ENCODE peak calls at places on chromosomes 7 and 10, in six cellular contexts. Y is Peyer's patch, N is breast epithelium, C is heart left ventricle, F is progenitor cell of endocrine pancreas, D is colonic mucosa. J is an unnamed sample.

GRCh38 chr7:134368851-134369533 is 52.3 kb upstream of the SLC35B4 start:
- DNase-seq in D (peak), N (no peak), Y (no peak), F (no peak), C (no peak), J (no peak)

GRCh38 chr10:688621-689426 is 644 bp downstream of the DIP2C start:
- DNase-seq in C (no peak), Y (no peak), N (no peak), F (peak), D (peak), J (no peak)

GRCh38 chr10:21078410-21079329 is 181.6 kb upstream of the NEBL start:
- DNase-seq in Y (no peak), C (peak), N (peak), D (peak), F (peak), J (no peak)

GRCh38 chr10:80324891-80325364 is 31.6 kb downstream of the DYDC1 start:
- DNase-seq in N (no peak), D (no peak), Y (no peak), C (no peak), F (no peak), J (no peak)

GRCh38 chr10:104337527-104337984 is 709 bp downstream of the ITPRIP start:
- DNase-seq in F (peak), D (peak), Y (peak), C (peak), N (peak), J (no peak)

GRCh38 chr10:132175401-132175800 is 11.3 kb upstream of the DPYSL4 start:
- DNase-seq in C (no peak), Y (no peak), F (no peak), D (no peak), N (no peak), J (no peak)

GRCh38 chr10:106508920-106509319 is 655.6 kb downstream of the SORCS1 start:
- DNase-seq in C (no peak), Y (no peak), F (no peak), N (no peak), D (no peak), J (no peak)

GRCh38 chr7:35261476-35262285 is 7.8 kb upstream of the TBX20 start:
- DNase-seq in F (no peak), N (no peak), Y (no peak), C (no peak), D (no peak), J (no peak)

GRCh38 chr7:19128856-19129255 is 11.4 kb upstream of the TWIST1 start:
- DNase-seq in Y (no peak), N (no peak), F (no peak), D (no peak), C (no peak), J (no peak)

GRCh38 chr10:91162495-91163268 is 57.8 kb upstream of the PCGF5 start:
- DNase-seq in Y (peak), N (peak), D (peak), C (peak), F (peak), J (peak)

GRCh38 chr7:70634610-70635068 is 497.3 kb upstream of the GALNT17 start:
- DNase-seq in N (no peak), Y (no peak), D (no peak), F (no peak), C (no peak), J (no peak)

GRCh38 chr10:105990529-105990928 is 1174.0 kb downstream of the SORCS1 start:
- DNase-seq in D (no peak), F (no peak), C (no peak), Y (no peak), N (no peak), J (no peak)

GRCh38 chr7:24328050-24328449 is 44.1 kb downstream of the NPY start:
- DNase-seq in Y (no peak), C (no peak), D (no peak), N (no peak), F (no peak), J (no peak)

GRCh38 chr7:47576031-47576908 is 5.6 kb downstream of the TNS3 start:
- DNase-seq in Y (peak), C (peak), D (peak), N (peak), F (peak), J (no peak)

GRCh38 chr7:159192761-159193453 is 48.2 kb upstream of the VIPR2 start:
- DNase-seq in Y (no peak), N (no peak), C (no peak), D (no peak), F (no peak), J (no peak)

GRCh38 chr7:155803418-155804376 is 8.6 kb downstream of the SHH start:
- DNase-seq in C (no peak), F (no peak), Y (no peak), D (peak), N (no peak), J (no peak)
- TF ChIP-seq CTCF in C (no peak), F (no peak), Y (no peak), D (no peak), N (no peak), J (no peak)

GRCh38 chr7:106732045-106732444 is 71.1 kb upstream of the CCDC71L start:
- DNase-seq in N (no peak), D (no peak), C (no peak), Y (no peak), F (no peak), J (no peak)

GRCh38 chr7:106736123-106736507 is 75.2 kb upstream of the CCDC71L start:
- DNase-seq in Y (no peak), D (no peak), C (no peak), N (no peak), F (no peak), J (no peak)

GRCh38 chr7:106736508-106737201 is 75.7 kb upstream of the CCDC71L start:
- DNase-seq in D (peak), C (peak), N (peak), Y (peak), F (peak), J (no peak)

GRCh38 chr7:106735637-106736036 is 74.7 kb upstream of the CCDC71L start:
- DNase-seq in F (no peak), D (no peak), N (no peak), Y (no peak), C (no peak), J (no peak)

GRCh38 chr7:106737202-106737562 is 76.2 kb upstream of the CCDC71L start:
- DNase-seq in F (no peak), N (no peak), C (no peak), D (no peak), Y (no peak), J (no peak)
- TF ChIP-seq CTCF in F (peak), N (no peak), C (peak), D (no peak), Y (peak), J (no peak)

DNA sequence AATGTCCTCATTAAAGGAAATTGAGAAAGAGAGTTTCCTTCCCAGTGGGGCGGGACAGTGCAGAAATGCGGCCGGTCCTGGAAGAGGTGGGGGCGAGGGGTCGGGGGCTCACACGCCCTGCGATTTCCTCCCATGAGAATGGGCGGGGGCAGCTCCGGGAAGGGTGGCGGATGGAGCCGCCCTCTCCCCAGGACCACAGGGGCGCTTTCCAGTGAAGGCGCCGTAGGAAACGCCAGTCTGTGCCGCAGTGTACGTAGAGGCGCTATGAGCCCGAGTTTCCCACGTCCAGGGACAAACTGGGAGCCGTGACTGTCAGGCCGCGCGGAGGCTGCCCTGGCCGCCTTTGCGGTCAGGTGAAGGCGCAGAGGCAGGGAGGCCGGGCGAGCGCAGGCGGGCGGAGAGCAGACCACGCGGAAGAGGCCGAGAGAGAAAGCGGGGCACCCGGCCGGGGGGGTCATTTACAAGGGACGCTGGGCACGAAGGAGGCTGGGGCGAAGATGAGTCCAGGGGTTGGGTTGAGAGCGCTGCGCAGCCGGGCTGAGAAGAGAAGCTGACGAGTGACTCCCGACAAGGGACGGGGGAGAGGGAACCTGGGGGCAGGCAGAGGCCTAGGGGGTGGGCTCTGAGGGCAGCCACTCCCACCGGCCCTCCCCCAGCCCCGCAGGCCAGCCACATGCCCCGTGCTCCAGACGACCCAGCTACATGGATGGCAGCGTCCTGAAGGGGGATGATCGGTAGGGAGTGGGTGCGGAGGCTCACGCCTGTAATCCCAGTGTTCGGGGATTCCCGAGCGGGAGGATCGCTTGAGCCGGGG is 45.0 kb downstream of the ALOX5 start:
- DNase-seq in F (peak), N (peak), C (peak), D (peak), Y (peak), J (no peak)
- TF ChIP-seq CTCF in F (no peak), N (no peak), C (no peak), D (no peak), Y (no peak), J (no peak)

DNA sequence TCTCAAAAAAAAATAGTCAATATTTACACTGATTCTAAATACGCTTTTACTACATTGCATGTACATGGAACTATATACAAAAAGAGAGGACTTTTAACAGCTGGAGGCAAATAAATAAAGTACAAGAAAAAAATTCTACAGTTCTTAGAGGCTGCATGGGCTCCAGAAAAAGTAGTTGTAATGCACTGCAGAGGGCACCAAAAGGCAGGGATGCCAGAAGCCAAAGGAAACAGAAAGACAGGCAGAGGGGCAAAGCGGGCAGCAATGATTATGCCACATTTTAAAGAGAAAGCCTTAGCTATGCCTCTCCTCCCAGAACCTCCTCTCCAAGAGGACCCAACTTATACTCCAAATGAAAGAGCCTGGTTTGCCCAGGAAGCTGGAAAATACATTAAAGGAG is 11.6 kb upstream of the ADCK2 start:
- DNase-seq in C (no peak), F (no peak), N (no peak), D (no peak), Y (no peak), J (no peak)
- TF ChIP-seq CTCF in C (no peak), F (no peak), N (no peak), D (no peak), Y (no peak), J (no peak)

DNA sequence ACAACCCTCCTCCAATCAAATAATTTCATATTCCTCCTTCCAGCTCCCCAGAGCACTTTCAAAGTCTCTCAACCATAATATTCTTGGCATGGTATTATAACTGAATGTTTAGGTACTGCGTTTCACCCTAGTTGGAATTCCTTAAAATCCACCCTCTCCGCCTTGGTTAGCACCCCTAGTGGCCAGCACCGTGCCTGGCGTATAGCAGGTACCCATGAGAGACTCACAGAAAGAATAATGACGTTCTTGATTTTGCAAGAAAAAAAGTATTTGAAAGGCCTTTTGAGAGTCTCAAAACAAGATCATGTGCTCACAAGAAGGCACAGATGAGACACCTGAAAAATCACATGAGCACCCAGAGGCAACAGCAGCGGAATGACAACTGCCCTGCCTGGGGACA is 50.8 kb downstream of the GLI3 start:
- DNase-seq in Y (no peak), F (no peak), C (no peak), D (no peak), N (no peak), J (no peak)
- TF ChIP-seq CTCF in Y (peak), F (peak), C (no peak), D (no peak), N (no peak), J (peak)

GRCh38 chr7:129209067-129209926 is 15.5 kb upstream of the AHCYL2 start:
- DNase-seq in F (no peak), D (no peak), C (no peak), N (no peak), Y (no peak), J (no peak)
- TF ChIP-seq CTCF in F (no peak), D (no peak), C (no peak), N (no peak), Y (no peak), J (no peak)

GRCh38 chr7:21023841-21024502 is 237.3 kb upstream of the SP8 start:
- DNase-seq in Y (no peak), N (no peak), C (no peak), F (no peak), D (no peak), J (no peak)
- TF ChIP-seq CTCF in Y (no peak), N (no peak), C (no peak), F (no peak), D (no peak), J (no peak)

DNA sequence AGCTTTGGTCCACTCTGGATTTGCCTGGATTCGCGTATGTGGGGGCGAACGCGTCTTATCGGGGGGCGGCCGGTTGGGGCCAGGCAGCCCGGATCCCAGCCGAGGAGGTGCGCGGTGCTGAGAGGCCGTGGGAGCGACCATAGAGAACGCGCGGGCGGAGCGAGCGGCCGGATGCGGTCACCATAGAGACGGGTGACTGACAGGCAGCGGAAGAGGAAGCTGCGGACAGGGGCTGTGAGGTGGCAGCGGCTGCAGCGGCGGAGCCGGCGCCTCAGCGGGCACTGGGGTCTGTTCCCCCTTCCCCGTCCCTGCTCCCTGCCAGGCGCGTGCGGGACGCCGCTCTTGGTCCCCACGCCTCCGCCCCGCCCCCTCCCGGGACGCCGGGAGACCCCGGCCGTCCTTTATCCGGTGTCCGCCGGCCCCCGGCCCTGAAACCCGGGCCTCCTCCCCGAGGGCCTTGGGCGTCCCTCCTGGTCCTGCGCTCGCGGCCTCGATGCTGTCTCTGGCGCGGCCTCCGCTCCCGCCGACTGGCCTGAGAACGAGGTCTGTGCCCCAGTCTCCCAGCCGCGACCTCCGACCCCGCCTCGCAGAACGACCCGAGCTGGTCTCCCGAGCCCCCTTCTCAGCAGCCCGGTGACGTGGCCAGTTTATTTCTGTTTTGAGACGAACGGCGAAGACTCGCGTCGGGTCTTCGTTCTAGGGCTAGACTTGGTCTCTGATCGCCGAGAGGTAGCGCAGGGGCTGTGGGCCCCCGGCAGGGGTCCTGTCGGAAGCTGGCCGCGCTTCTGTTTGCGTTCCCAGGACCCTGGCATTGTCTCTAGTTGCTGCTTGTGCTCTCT is at the start of gene CHPF2:
- DNase-seq in Y (peak), N (peak), D (peak), C (peak), F (peak), J (peak)
- TF ChIP-seq CTCF in Y (no peak), N (no peak), D (no peak), C (no peak), F (no peak), J (no peak)

GRCh38 chr7:114929570-114929969 is 7.7 kb downstream of the MDFIC start:
- DNase-seq in Y (no peak), C (no peak), D (no peak), N (no peak), F (no peak), J (no peak)
- TF ChIP-seq CTCF in Y (no peak), C (no peak), D (no peak), N (no peak), F (no peak), J (no peak)

J was measured in thoracic aorta.